ENCODE peak calls at places on chromosomes 5 and 9, in four cellular contexts. One of them, this sample, is unnamed.

GRCh38 chr9:106954974-106955850 is 92.2 kb downstream of the ZNF462 start:
- DNase-seq in K562: no peak
- DNase-seq in HepG2: no peak
- DNase-seq in HCT116: no peak
- DNase-seq in this sample: no peak

GRCh38 chr9:121861501-121862180 is 210.2 kb downstream of the DAB2IP start:
- DNase-seq in HCT116: peak
- DNase-seq in HepG2: peak
- DNase-seq in K562: peak
- DNase-seq in this sample: peak

GRCh38 chr5:176639981-176640380 is 7.3 kb upstream of the TSPAN17 start:
- DNase-seq in K562: no peak
- DNase-seq in HCT116: no peak
- DNase-seq in HepG2: no peak
- DNase-seq in this sample: no peak

GRCh38 chr9:112852741-112853505 is 37.8 kb downstream of the SLC46A2 start:
- DNase-seq in K562: no peak
- DNase-seq in HCT116: no peak
- DNase-seq in HepG2: no peak
- DNase-seq in this sample: no peak

GRCh38 chr9:129290606-129291005 is 112.5 kb upstream of the IER5L start:
- DNase-seq in HepG2: no peak
- DNase-seq in K562: no peak
- DNase-seq in HCT116: no peak
- DNase-seq in this sample: no peak

GRCh38 chr9:134552349-134552990 is 89.1 kb upstream of the COL5A1 start:
- DNase-seq in HepG2: no peak
- DNase-seq in HCT116: no peak
- DNase-seq in K562: no peak
- DNase-seq in this sample: no peak

GRCh38 chr5:65076251-65076869 is 307.6 kb downstream of the CWC27 start:
- DNase-seq in K562: peak
- DNase-seq in HCT116: peak
- DNase-seq in HepG2: peak
- DNase-seq in this sample: no peak

GRCh38 chr5:10946050-10946449 is 185.0 kb upstream of the DAP start:
- DNase-seq in HepG2: no peak
- DNase-seq in K562: no peak
- DNase-seq in HCT116: no peak
- DNase-seq in this sample: no peak

GRCh38 chr9:84669293-84670105 is at the start of gene NTRK2:
- DNase-seq in K562: no peak
- DNase-seq in HCT116: no peak
- DNase-seq in HepG2: no peak
- DNase-seq in this sample: no peak

GRCh38 chr5:1672396-1672795 is 127.2 kb downstream of the MRPL36 start:
- DNase-seq in HCT116: no peak
- DNase-seq in HepG2: no peak
- DNase-seq in K562: no peak
- DNase-seq in this sample: no peak

GRCh38 chr5:111237470-111237869 is 13.3 kb downstream of the CAMK4 start:
- DNase-seq in HCT116: no peak
- DNase-seq in HepG2: no peak
- DNase-seq in K562: no peak
- DNase-seq in this sample: no peak

GRCh38 chr9:93308676-93309075 is 124.7 kb downstream of the WNK2 start:
- DNase-seq in HCT116: no peak
- DNase-seq in HepG2: no peak
- DNase-seq in K562: no peak
- DNase-seq in this sample: no peak

GRCh38 chr9:119968837-119969707 is 599.8 kb upstream of the BRINP1 start:
- DNase-seq in HCT116: peak
- DNase-seq in HepG2: peak
- DNase-seq in K562: peak
- DNase-seq in this sample: no peak

GRCh38 chr9:36779582-36779981 is 206.9 kb downstream of the MELK start:
- DNase-seq in K562: no peak
- DNase-seq in HepG2: no peak
- DNase-seq in HCT116: no peak
- DNase-seq in this sample: no peak

GRCh38 chr5:130710596-130710995 is 454.5 kb downstream of the HINT1 start:
- DNase-seq in HCT116: no peak
- DNase-seq in K562: no peak
- DNase-seq in HepG2: peak
- DNase-seq in this sample: no peak

GRCh38 chr9:126687868-126688503 is 74.3 kb downstream of the LMX1B start:
- DNase-seq in HCT116: no peak
- DNase-seq in HepG2: no peak
- DNase-seq in K562: no peak
- DNase-seq in this sample: no peak

GRCh38 chr9:100473271-100474081 is 527 bp downstream of the TMEFF1 start:
- DNase-seq in K562: peak
- DNase-seq in HepG2: no peak
- DNase-seq in HCT116: no peak
- DNase-seq in this sample: no peak

GRCh38 chr5:162488077-162488476 is 420.5 kb downstream of the GABRG2 start:
- DNase-seq in HepG2: no peak
- DNase-seq in K562: no peak
- DNase-seq in HCT116: no peak
- DNase-seq in this sample: no peak

GRCh38 chr9:121281614-121282291 is 13.8 kb downstream of the GSN start:
- DNase-seq in HepG2: peak
- DNase-seq in HCT116: peak
- DNase-seq in K562: peak
- DNase-seq in this sample: peak

DNA sequence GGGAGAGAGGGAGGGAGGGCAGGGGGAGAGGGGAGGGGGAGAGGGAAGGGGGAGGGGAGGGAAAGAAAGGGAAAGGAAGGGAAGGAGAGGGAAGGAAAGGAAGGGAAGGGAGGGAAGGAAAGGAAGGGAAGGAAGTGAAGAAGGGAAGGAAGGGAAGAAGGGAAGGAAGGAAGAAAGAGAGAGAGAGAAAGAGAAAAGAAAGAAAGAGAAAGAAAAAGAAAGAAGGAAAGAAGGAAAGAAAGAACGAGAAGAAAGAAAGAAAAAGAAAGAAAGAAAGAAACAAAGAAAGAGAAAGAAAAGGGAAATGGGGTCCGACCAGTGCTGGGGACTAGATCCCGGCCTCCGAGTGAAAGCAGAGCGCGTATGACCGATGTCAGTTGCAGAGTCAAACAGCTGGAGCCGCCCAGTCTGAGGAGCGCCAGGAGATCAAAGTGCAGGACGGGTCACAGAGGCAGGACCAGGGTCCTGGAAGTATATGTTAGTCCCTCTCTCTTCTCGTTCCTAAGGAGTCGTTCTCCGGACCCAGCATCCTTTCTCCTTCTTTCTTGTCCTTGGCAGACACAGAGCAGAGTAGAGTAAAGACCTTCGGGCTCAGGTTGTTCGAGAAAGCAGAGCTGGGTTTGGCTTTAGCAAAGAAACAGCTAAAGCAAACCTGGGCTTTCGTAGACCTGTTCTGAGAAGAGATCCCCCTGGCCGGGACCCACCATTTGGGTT is 305.4 kb upstream of the MSX2 start:
- DNase-seq in K562: no peak
- DNase-seq in HepG2: peak
- DNase-seq in HCT116: peak
- DNase-seq in this sample: no peak
- TF ChIP-seq TCF7L2 in K562: no peak
- TF ChIP-seq TCF7L2 in HepG2: no peak
- TF ChIP-seq TCF7L2 in HCT116: peak
- TF ChIP-seq TCF7L2 in this sample: peak

GRCh38 chr9:35605336-35606137 is 475 bp downstream of the TESK1 start:
- DNase-seq in K562: peak
- DNase-seq in HCT116: no peak
- DNase-seq in HepG2: no peak
- DNase-seq in this sample: no peak
- H3K27ac ChIP-seq in K562: peak
- H3K27ac ChIP-seq in HCT116: peak
- H3K27ac ChIP-seq in HepG2: peak
- H3K27ac ChIP-seq in this sample: peak

GRCh38 chr9:87497604-87498045 is at the start of gene DAPK1:
- DNase-seq in HepG2: peak
- DNase-seq in HCT116: peak
- DNase-seq in K562: peak
- DNase-seq in this sample: no peak
- TF ChIP-seq TCF7L2 in HepG2: no peak
- TF ChIP-seq TCF7L2 in HCT116: no peak
- TF ChIP-seq TCF7L2 in K562: no peak
- TF ChIP-seq TCF7L2 in this sample: peak

GRCh38 chr9:127961166-127961490 is 19.7 kb downstream of the EEIG1 start:
- DNase-seq in HCT116: no peak
- DNase-seq in HepG2: no peak
- DNase-seq in K562: no peak
- DNase-seq in this sample: no peak
- H3K27ac ChIP-seq in HCT116: no peak
- H3K27ac ChIP-seq in HepG2: peak
- H3K27ac ChIP-seq in K562: no peak
- H3K27ac ChIP-seq in this sample: peak

GRCh38 chr9:111287127-111287526 is 42.9 kb downstream of the OR2K2 start:
- DNase-seq in HCT116: peak
- DNase-seq in HepG2: no peak
- DNase-seq in K562: no peak
- DNase-seq in this sample: no peak
- TF ChIP-seq TCF7L2 in HCT116: peak
- TF ChIP-seq TCF7L2 in HepG2: no peak
- TF ChIP-seq TCF7L2 in K562: no peak
- TF ChIP-seq TCF7L2 in this sample: no peak

GRCh38 chr5:137665678-137666077 is 70.2 kb downstream of the KLHL3 start:
- DNase-seq in HepG2: no peak
- DNase-seq in K562: no peak
- DNase-seq in HCT116: no peak
- DNase-seq in this sample: no peak
- H3K27ac ChIP-seq in HepG2: no peak
- H3K27ac ChIP-seq in K562: no peak
- H3K27ac ChIP-seq in HCT116: no peak
- H3K27ac ChIP-seq in this sample: no peak

This sample was measured in Panc1.